ENCODE peak calls at places on chromosomes 2 and 18, in six cellular contexts. O, V, I, R, G and W are unnamed samples.
A peak's percentile ranks its signal among the peaks of the same experiment; 100 is the strongest.

GRCh38 chr18:3434685-3435084 is 15.3 kb upstream of the TGIF1 start:
- DNase-seq in R (no peak), V (no peak), O (no peak), G (no peak), I (no peak), W (no peak)

GRCh38 chr2:196066794-196067382 is 1.7 kb downstream of the DNAH7 start:
- DNase-seq in R (no peak), G (no peak), I (no peak), V (peak; percentile 53), O (no peak), W (no peak)

GRCh38 chr2:69054431-69054830 is 41.5 kb downstream of the ANTXR1 start:
- DNase-seq in V (no peak), I (no peak), R (no peak), O (no peak), G (no peak), W (no peak)

GRCh38 chr2:23312996-23313606 is 71.9 kb upstream of the KLHL29 start:
- DNase-seq in V (peak; percentile 55), I (peak; percentile 34), O (no peak), G (no peak), R (no peak), W (no peak)

GRCh38 chr2:15169326-15170038 is 391.7 kb downstream of the NBAS start:
- DNase-seq in I (no peak), O (no peak), R (no peak), G (no peak), V (peak; percentile 86), W (no peak)

GRCh38 chr18:5894613-5895299 is 566 bp downstream of the TMEM200C start:
- DNase-seq in V (no peak), R (no peak), G (peak; percentile 59), I (peak; percentile 84), O (no peak), W (no peak)

GRCh38 chr2:3780477-3781402 is 77.4 kb downstream of the DCDC2C start:
- DNase-seq in O (peak; percentile 36), V (peak; percentile 51), R (no peak), G (no peak), I (no peak), W (no peak)

GRCh38 chr2:131034122-131035051 is 58.9 kb downstream of the FAM168B start:
- DNase-seq in G (peak; percentile 63), I (peak; percentile 89), O (no peak), R (no peak), V (no peak), W (peak; percentile 54)

GRCh38 chr2:157329524-157329923 is 3.9 kb upstream of the ERMN start:
- DNase-seq in R (no peak), V (no peak), G (no peak), O (peak; percentile 66), I (no peak), W (no peak)

GRCh38 chr18:31977270-31977872 is 34.4 kb upstream of the TRAPPC8 start:
- DNase-seq in G (no peak), O (peak; percentile 18), I (no peak), R (no peak), V (peak; percentile 48), W (no peak)

GRCh38 chr2:136823291-136823690 is 57.9 kb downstream of the THSD7B start:
- DNase-seq in V (no peak), I (no peak), R (no peak), G (no peak), O (no peak), W (no peak)

GRCh38 chr18:30439174-30439573 is 603.4 kb downstream of the DSC3 start:
- DNase-seq in G (no peak), V (no peak), O (no peak), R (no peak), I (no peak), W (no peak)

GRCh38 chr2:165406053-165406628 is 63.4 kb upstream of the CSRNP3 start:
- DNase-seq in V (no peak), R (no peak), G (no peak), O (no peak), I (no peak), W (no peak)

GRCh38 chr2:152406119-152406835 is 71.3 kb downstream of the FMNL2 start:
- DNase-seq in O (no peak), I (no peak), R (no peak), V (peak; percentile 44), G (no peak), W (no peak)

GRCh38 chr2:205766765-205767359 is 84.6 kb downstream of the NRP2 start:
- DNase-seq in I (no peak), R (no peak), V (peak; percentile 66), G (peak; percentile 89), O (peak; percentile 68), W (no peak)

GRCh38 chr2:120596990-120597594 is 138.6 kb upstream of the GLI2 start:
- DNase-seq in R (no peak), V (peak; percentile 45), O (peak; percentile 19), G (peak; percentile 89), I (no peak), W (peak; percentile 90)

GRCh38 chr2:163132850-163133249 is 294.3 kb upstream of the KCNH7 start:
- DNase-seq in I (no peak), O (no peak), R (no peak), V (peak; percentile 7), G (no peak), W (no peak)

GRCh38 chr2:100262555-100263320 is 59.6 kb downstream of the LONRF2 start:
- DNase-seq in I (no peak), R (peak; percentile 80), G (peak; percentile 84), V (peak; percentile 56), O (peak; percentile 57), W (peak; percentile 83)

GRCh38 chr2:83016343-83017110 is 1442.6 kb downstream of the SUCLG1 start:
- DNase-seq in G (no peak), R (no peak), O (no peak), I (no peak), V (no peak), W (no peak)

GRCh38 chr2:239315308-239315707 is 85.5 kb downstream of the HDAC4 start:
- DNase-seq in V (no peak), R (peak; percentile 6), O (peak; percentile 6), G (peak; percentile 50), I (no peak), W (no peak)

GRCh38 chr18:45050712-45051639 is 370.3 kb downstream of the SETBP1 start:
- DNase-seq in G (no peak), O (no peak), V (peak; percentile 86), I (no peak), R (no peak), W (no peak)

GRCh38 chr2:19750136-19750535 is 151.6 kb downstream of the TTC32 start:
- DNase-seq in I (no peak), R (no peak), G (no peak), V (no peak), O (no peak), W (no peak)

GRCh38 chr2:104849036-104849551 is 4.8 kb upstream of the POU3F3 start:
- DNase-seq in G (no peak), V (no peak), R (no peak), I (no peak), O (no peak), W (no peak)

GRCh38 chr2:104851236-104852160 is 2.4 kb upstream of the POU3F3 start:
- DNase-seq in R (no peak), I (no peak), G (no peak), O (no peak), V (no peak), W (no peak)

GRCh38 chr2:104848526-104848925 is 5.4 kb upstream of the POU3F3 start:
- DNase-seq in R (no peak), O (no peak), G (no peak), I (no peak), V (no peak), W (no peak)

GRCh38 chr2:104850322-104851184 is 3.4 kb upstream of the POU3F3 start:
- DNase-seq in I (no peak), V (no peak), G (no peak), R (no peak), O (no peak), W (no peak)

DNA sequence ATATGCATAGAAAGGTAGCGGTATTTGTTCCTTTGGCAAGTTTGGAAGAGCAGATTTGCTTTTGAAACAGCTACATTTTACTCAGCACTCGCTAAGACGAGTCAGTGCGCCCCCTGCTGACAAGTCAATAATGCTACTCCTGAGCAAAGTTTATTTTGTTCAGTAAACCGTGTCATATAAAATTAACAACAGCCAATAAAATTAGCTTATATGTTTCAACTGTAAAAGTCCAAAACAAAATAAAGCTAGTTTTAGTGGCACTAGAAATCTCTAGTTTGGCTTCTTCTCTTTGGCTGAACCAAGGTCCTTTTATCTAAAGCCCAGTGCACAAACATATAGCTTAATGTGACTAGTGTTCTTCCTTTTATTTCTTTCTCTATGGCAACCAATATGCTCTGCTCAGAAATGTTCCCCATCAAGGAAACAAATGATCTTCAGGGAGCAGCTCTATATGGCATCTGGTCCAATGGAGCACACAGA is 4.3 kb upstream of the POU3F3 start:
- DNase-seq in V (peak; percentile 34), O (peak; percentile 71), G (no peak), I (no peak), R (no peak), W (no peak)
- TF ChIP-seq POLR2AphosphoS5 in V (no peak), O (no peak), G (no peak), I (no peak), R (no peak), W (no peak)

GRCh38 chr18:48827321-48828200 is 123.2 kb downstream of the SMAD7 start:
- DNase-seq in G (peak; percentile 61), R (peak; percentile 42), O (no peak), I (no peak), V (peak; percentile 70), W (no peak)

GRCh38 chr18:48829443-48830149 is 121.2 kb downstream of the SMAD7 start:
- DNase-seq in O (no peak), G (peak; percentile 61), V (no peak), R (peak; percentile 31), I (no peak), W (peak; percentile 76)

GRCh38 chr18:48826806-48827205 is 124.0 kb downstream of the SMAD7 start:
- DNase-seq in O (no peak), R (peak; percentile 15), V (no peak), G (peak; percentile 39), I (no peak), W (no peak)

GRCh38 chr18:48828201-48828580 is 122.6 kb downstream of the SMAD7 start:
- DNase-seq in I (no peak), R (no peak), O (no peak), V (no peak), G (no peak), W (peak; percentile 11)

GRCh38 chr18:48828713-48829442 is 121.9 kb downstream of the SMAD7 start:
- DNase-seq in G (peak; percentile 67), O (no peak), R (peak; percentile 25), I (no peak), V (no peak), W (peak; percentile 75)
- H3K4me1 ChIP-seq in G (no peaks in the 10 kb centered on the region), O (peaks cover 24% of the 10 kb centered on the region), R (peaks cover 5% of the 10 kb centered on the region), I (peaks cover 40% of the 10 kb centered on the region), V (peaks cover 42% of the 10 kb centered on the region), W (peaks cover 41% of the 10 kb centered on the region)

DNA sequence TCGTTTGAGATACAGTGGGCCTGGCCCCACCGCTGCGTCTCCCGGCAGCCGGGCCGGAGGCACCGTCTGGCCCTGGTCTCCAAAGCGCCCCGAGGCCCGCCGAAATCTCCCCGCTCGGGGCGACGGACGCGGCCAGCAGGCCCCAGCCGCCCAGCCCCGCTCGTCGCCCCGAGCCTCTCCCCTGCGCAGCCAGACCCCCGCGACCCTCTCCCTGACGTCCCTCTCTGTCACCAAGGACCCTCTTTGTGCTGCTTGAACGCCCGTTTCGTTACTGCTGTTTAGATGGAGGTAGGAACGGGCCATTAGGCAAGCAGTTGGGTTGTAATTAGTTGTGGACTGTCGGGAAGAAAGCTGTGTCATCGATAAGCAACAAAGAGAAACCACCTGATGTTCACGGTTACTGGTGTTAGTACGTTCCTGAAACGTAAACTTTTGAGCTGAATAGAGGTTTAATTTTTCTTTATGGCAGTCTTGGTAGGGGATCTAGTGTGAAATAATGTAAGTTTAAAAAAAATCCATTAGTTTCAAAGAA is 718 bp downstream of the UBXN4 start:
- DNase-seq in V (peak; percentile 80), O (peak; percentile 36), R (no peak), G (no peak), I (peak; percentile 90), W (no peak)
- TF ChIP-seq POLR2A in V (no peak), O (peak; percentile 56), R (no peak), G (no peak), I (no peak), W (peak; percentile 45)

GRCh38 chr2:26185304-26185928 is 12.5 kb downstream of the GAREM2 start:
- DNase-seq in V (peak; percentile 21), I (no peak), G (peak; percentile 74), O (no peak), R (no peak), W (no peak)
- TF ChIP-seq POLR2AphosphoS5 in V (no peak), I (no peak), G (no peak), O (no peak), R (no peak), W (no peak)